ENCODE peak calls at places on chromosomes 6 and 20, in six cellular contexts. S is SK-N-SH, P is K562, H is H1, Y is HepG2, F is GM12892. A is an unnamed sample.

GRCh38 chr6:113860165-113860955 is 3.2 kb downstream of the MARCKS start:
- DNase-seq in S (peak), P (no peak), H (no peak), Y (peak), F (no peak), A (no peak)

GRCh38 chr6:142845143-142845571 is 99.8 kb downstream of the HIVEP2 start:
- DNase-seq in S (no peak), P (no peak), H (no peak), Y (no peak), F (no peak), A (no peak)

GRCh38 chr6:167116109-167116837 is 6.6 kb upstream of the CCR6 start:
- DNase-seq in S (peak), P (no peak), H (no peak), Y (no peak), F (no peak), A (no peak)

GRCh38 chr20:41178904-41179432 is 41.6 kb downstream of the PLCG1 start:
- DNase-seq in S (no peak), P (no peak), H (no peak), Y (no peak), F (no peak), A (no peak)

GRCh38 chr20:18191336-18191735 is 53.7 kb downstream of the KAT14 start:
- DNase-seq in S (no peak), P (no peak), H (no peak), Y (peak), F (no peak), A (no peak)

GRCh38 chr6:3176562-3177355 is 19.4 kb upstream of the TUBB2A start:
- DNase-seq in S (no peak), P (peak), H (no peak), Y (peak), F (no peak), A (no peak)

GRCh38 chr6:11025094-11025493 is 19.0 kb downstream of the ELOVL2 start:
- DNase-seq in S (no peak), P (no peak), H (no peak), Y (no peak), F (no peak), A (no peak)

GRCh38 chr6:70312165-70312564 is 9.3 kb upstream of the COL9A1 start:
- DNase-seq in S (no peak), P (no peak), H (no peak), Y (peak), F (no peak), A (no peak)

GRCh38 chr6:87756858-87757257 is 54.8 kb upstream of the AKIRIN2 start:
- DNase-seq in S (no peak), P (peak), H (no peak), Y (no peak), F (peak), A (peak)

GRCh38 chr6:163338671-163339405 is 75.7 kb upstream of the QKI start:
- DNase-seq in S (no peak), P (no peak), H (no peak), Y (no peak), F (no peak), A (no peak)

GRCh38 chr6:6684365-6684833 is 95.9 kb downstream of the LY86 start:
- DNase-seq in S (no peak), P (peak), H (no peak), Y (no peak), F (peak), A (peak)
- TF ChIP-seq POLR2AphosphoS5 in S (no peak), P (peak), H (no peak), Y (no peak), F (peak), A (no peak)

GRCh38 chr6:37732688-37733087 is 35.0 kb upstream of the MDGA1 start:
- DNase-seq in S (no peak), P (peak), H (no peak), Y (no peak), F (no peak), A (no peak)

GRCh38 chr6:37725967-37726366 is 28.3 kb upstream of the MDGA1 start:
- DNase-seq in S (no peak), P (no peak), H (no peak), Y (no peak), F (no peak), A (no peak)

GRCh38 chr6:37735722-37736121 is 38.0 kb upstream of the MDGA1 start:
- DNase-seq in S (no peak), P (no peak), H (no peak), Y (no peak), F (no peak), A (no peak)

GRCh38 chr6:37731888-37732287 is 34.2 kb upstream of the MDGA1 start:
- DNase-seq in S (no peak), P (peak), H (no peak), Y (no peak), F (peak), A (peak)
- TF ChIP-seq TAF1 in S (no peak), P (no peak), H (no peak), Y (no peak), F (no peak), A (no peak)

GRCh38 chr6:134474980-134475379 is 157.1 kb upstream of the SGK1 start:
- DNase-seq in S (no peak), P (no peak), H (no peak), Y (no peak), F (no peak), A (no peak)
- TF ChIP-seq POLR2AphosphoS5 in S (no peak), P (no peak), H (no peak), Y (no peak), F (no peak), A (no peak)

GRCh38 chr6:37696220-37696840 is 1.4 kb downstream of the MDGA1 start:
- DNase-seq in S (peak), P (no peak), H (no peak), Y (no peak), F (peak), A (peak)
- TF ChIP-seq TAF1 in S (no peak), P (no peak), H (no peak), Y (no peak), F (no peak), A (no peak)

GRCh38 chr6:35496036-35496850 is 636 bp downstream of the TEAD3 start:
- DNase-seq in S (peak), P (peak), H (no peak), Y (peak), F (no peak), A (no peak)
- TF ChIP-seq POLR2AphosphoS5 in S (no peak), P (no peak), H (no peak), Y (no peak), F (no peak), A (no peak)

GRCh38 chr6:1592852-1593251 is 16.9 kb upstream of the FOXC1 start:
- DNase-seq in S (peak), P (no peak), H (no peak), Y (no peak), F (no peak), A (no peak)

GRCh38 chr6:1591243-1591642 is 18.5 kb upstream of the FOXC1 start:
- DNase-seq in S (no peak), P (no peak), H (no peak), Y (no peak), F (no peak), A (no peak)

GRCh38 chr6:1589208-1589607 is 20.5 kb upstream of the FOXC1 start:
- DNase-seq in S (no peak), P (no peak), H (no peak), Y (peak), F (no peak), A (no peak)

GRCh38 chr6:1591926-1592325 is 17.8 kb upstream of the FOXC1 start:
- DNase-seq in S (no peak), P (no peak), H (no peak), Y (no peak), F (no peak), A (no peak)

DNA sequence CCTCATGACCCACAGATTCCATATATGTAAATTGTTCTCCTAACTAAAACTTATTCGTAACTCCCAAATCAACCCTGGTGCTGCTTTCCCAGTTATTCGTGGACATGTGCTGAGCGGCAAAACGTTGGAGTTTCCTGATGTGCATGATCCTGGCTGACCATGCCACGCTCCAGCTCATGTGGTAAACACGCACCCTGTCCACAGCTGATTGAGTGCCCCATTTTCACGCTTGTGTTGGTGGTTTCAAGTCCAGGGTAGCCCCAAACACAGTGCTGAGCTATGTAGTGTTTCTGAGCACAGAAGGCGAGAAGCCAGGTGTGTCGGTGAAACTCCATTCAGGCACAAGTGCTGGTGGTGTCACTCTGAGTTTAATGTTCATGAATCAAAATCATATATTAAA is 19.1 kb upstream of the FOXC1 start:
- DNase-seq in S (no peak), P (no peak), H (no peak), Y (no peak), F (no peak), A (no peak)
- TF ChIP-seq TAF1 in S (no peak), P (no peak), H (no peak), Y (no peak), F (no peak), A (no peak)

GRCh38 chr6:154509421-154510143 is 903 bp downstream of the CNKSR3 start:
- DNase-seq in S (peak), P (peak), H (no peak), Y (peak), F (peak), A (peak)
- TF ChIP-seq POLR2AphosphoS5 in S (no peak), P (no peak), H (no peak), Y (no peak), F (no peak), A (no peak)

DNA sequence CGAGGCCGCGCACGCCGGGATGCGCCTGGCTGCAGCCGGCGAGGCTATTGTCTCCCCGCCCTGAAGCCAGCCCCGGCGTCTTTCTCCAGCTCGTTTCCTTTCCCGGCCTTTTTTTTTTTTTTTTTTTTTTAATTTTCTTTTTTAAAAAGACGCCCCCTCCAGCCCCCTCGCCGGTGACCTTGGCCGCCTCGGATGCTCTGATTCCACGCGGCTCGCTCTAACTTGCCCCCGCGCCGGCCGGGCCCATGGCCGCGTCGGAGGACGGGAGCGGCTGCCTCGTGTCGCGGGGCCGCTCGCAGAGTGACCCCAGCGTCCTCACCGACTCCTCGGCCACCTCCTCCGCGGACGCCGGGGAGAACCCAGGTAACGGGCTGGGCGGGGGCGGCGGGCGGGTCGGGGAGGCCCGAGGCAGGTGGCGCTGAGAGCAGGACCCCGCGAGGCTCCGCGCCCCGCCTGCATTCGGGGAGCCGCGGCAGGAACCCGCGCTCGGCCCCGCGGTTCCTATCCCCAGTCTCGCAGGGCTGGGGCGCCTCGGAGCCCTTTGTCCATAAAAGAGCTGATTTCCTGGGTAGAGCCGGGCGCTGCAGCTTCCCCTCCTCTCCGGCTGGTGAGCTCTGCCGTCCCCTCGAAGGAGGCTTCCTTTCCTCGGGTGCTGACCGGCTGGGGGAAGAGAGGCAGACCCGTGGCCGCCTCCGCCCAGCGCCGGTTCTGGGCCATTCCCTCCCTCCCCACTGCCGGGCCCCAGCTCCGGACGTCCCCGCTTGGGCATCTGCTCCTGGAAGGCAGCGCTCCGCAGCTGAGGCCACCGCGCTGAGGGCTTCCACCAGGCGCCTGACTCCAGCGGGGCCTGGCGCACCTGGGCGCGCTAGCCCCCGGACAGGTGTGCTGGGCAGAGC is 678 bp downstream of the PHACTR3 start:
- DNase-seq in S (peak), P (no peak), H (no peak), Y (no peak), F (no peak), A (no peak)
- TF ChIP-seq TAF1 in S (no peak), P (no peak), H (no peak), Y (no peak), F (no peak), A (no peak)

GRCh38 chr6:130981409-130981808 is 81.6 kb downstream of the EPB41L2 start:
- DNase-seq in S (no peak), P (no peak), H (no peak), Y (no peak), F (no peak), A (no peak)
- TF ChIP-seq POLR2AphosphoS5 in S (no peak), P (no peak), H (no peak), Y (no peak), F (no peak), A (no peak)

GRCh38 chr6:582370-582769 is 74.5 kb downstream of the HUS1B start:
- DNase-seq in S (no peak), P (no peak), H (peak), Y (peak), F (no peak), A (no peak)

GRCh38 chr6:583639-584038 is 73.3 kb downstream of the HUS1B start:
- DNase-seq in S (no peak), P (no peak), H (no peak), Y (no peak), F (no peak), A (no peak)

GRCh38 chr6:583116-583515 is 73.8 kb downstream of the HUS1B start:
- DNase-seq in S (no peak), P (no peak), H (no peak), Y (no peak), F (no peak), A (no peak)

DNA sequence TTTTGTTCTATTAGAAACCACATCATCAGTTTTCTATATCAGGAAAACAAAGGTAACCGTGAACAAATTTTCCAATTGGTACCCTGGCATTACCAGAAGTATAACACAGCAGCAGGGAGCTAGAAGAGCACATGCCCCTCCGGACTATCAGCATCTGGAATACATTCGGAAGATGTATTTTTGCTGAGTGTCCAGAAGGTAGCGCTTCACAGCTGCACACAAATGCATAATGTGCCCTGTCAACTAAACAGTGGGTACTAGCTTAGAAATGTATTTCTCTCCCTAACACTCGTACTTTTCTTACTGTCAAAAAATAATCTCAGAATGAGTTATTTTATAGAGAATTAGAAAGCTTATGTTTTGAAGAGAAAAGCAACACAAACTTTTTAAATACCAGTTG is 77.6 kb downstream of the HUS1B start:
- DNase-seq in S (peak), P (peak), H (no peak), Y (peak), F (no peak), A (no peak)
- TF ChIP-seq TAF1 in S (no peak), P (no peak), H (no peak), Y (no peak), F (no peak), A (no peak)